ENCODE peak calls at places on chromosomes 12 and 14, in six cellular contexts. One of them, this sample, is unnamed.

GRCh38 chr12:102634216-102634615 is 153.9 kb upstream of the IGF1 start:
- DNase-seq in adrenal gland: no peak
- DNase-seq in NB4: no peak
- DNase-seq in EL: peak
- DNase-seq in NCI-H1105: no peak
- DNase-seq in stimulated activated CD4-positive, alpha-beta T cell treated with anti-CD3 and anti-CD28 coated beads, Interleukin-15, amount 100 ng/mL, for 1 hour: no peak
- DNase-seq in this sample: no peak

GRCh38 chr12:6536894-6537579 is 2.7 kb downstream of the GAPDH start:
- DNase-seq in NB4: peak
- DNase-seq in EL: peak
- DNase-seq in adrenal gland: no peak
- DNase-seq in NCI-H1105: no peak
- DNase-seq in stimulated activated CD4-positive, alpha-beta T cell treated with anti-CD3 and anti-CD28 coated beads, Interleukin-15, amount 100 ng/mL, for 1 hour: no peak
- DNase-seq in this sample: no peak

GRCh38 chr14:83379371-83379770 is 1845.7 kb upstream of the SEL1L start:
- DNase-seq in NCI-H1105: no peak
- DNase-seq in adrenal gland: no peak
- DNase-seq in NB4: no peak
- DNase-seq in stimulated activated CD4-positive, alpha-beta T cell treated with anti-CD3 and anti-CD28 coated beads, Interleukin-15, amount 100 ng/mL, for 1 hour: no peak
- DNase-seq in EL: no peak
- DNase-seq in this sample: no peak

GRCh38 chr12:1912580-1913376 is 5.7 kb downstream of the CACNA2D4 start:
- DNase-seq in adrenal gland: no peak
- DNase-seq in NCI-H1105: no peak
- DNase-seq in NB4: no peak
- DNase-seq in stimulated activated CD4-positive, alpha-beta T cell treated with anti-CD3 and anti-CD28 coated beads, Interleukin-15, amount 100 ng/mL, for 1 hour: no peak
- DNase-seq in EL: peak
- DNase-seq in this sample: no peak

GRCh38 chr14:102900631-102901571 is 21.6 kb upstream of the AMN start:
- DNase-seq in stimulated activated CD4-positive, alpha-beta T cell treated with anti-CD3 and anti-CD28 coated beads, Interleukin-15, amount 100 ng/mL, for 1 hour: no peak
- DNase-seq in NB4: no peak
- DNase-seq in adrenal gland: no peak
- DNase-seq in NCI-H1105: no peak
- DNase-seq in EL: no peak
- DNase-seq in this sample: no peak

GRCh38 chr12:42585846-42586226 is 3.7 kb downstream of the PRICKLE1 start:
- DNase-seq in EL: no peak
- DNase-seq in NB4: peak
- DNase-seq in stimulated activated CD4-positive, alpha-beta T cell treated with anti-CD3 and anti-CD28 coated beads, Interleukin-15, amount 100 ng/mL, for 1 hour: no peak
- DNase-seq in NCI-H1105: no peak
- DNase-seq in adrenal gland: no peak
- DNase-seq in this sample: no peak

GRCh38 chr12:83506841-83507240 is 820.1 kb downstream of the TMTC2 start:
- DNase-seq in EL: no peak
- DNase-seq in adrenal gland: no peak
- DNase-seq in NB4: no peak
- DNase-seq in NCI-H1105: no peak
- DNase-seq in stimulated activated CD4-positive, alpha-beta T cell treated with anti-CD3 and anti-CD28 coated beads, Interleukin-15, amount 100 ng/mL, for 1 hour: no peak
- DNase-seq in this sample: no peak

GRCh38 chr12:4813741-4814140 is 93.5 kb downstream of the GALNT8 start:
- DNase-seq in NB4: no peak
- DNase-seq in adrenal gland: no peak
- DNase-seq in EL: no peak
- DNase-seq in stimulated activated CD4-positive, alpha-beta T cell treated with anti-CD3 and anti-CD28 coated beads, Interleukin-15, amount 100 ng/mL, for 1 hour: no peak
- DNase-seq in NCI-H1105: peak
- DNase-seq in this sample: no peak

GRCh38 chr12:155006-155405 is 59.0 kb downstream of the SLC6A12 start:
- DNase-seq in stimulated activated CD4-positive, alpha-beta T cell treated with anti-CD3 and anti-CD28 coated beads, Interleukin-15, amount 100 ng/mL, for 1 hour: no peak
- DNase-seq in EL: no peak
- DNase-seq in NB4: no peak
- DNase-seq in adrenal gland: no peak
- DNase-seq in NCI-H1105: no peak
- DNase-seq in this sample: no peak

GRCh38 chr14:81416233-81416927 is 16.3 kb upstream of the STON2 start:
- DNase-seq in NCI-H1105: no peak
- DNase-seq in EL: no peak
- DNase-seq in stimulated activated CD4-positive, alpha-beta T cell treated with anti-CD3 and anti-CD28 coated beads, Interleukin-15, amount 100 ng/mL, for 1 hour: no peak
- DNase-seq in adrenal gland: no peak
- DNase-seq in NB4: peak
- DNase-seq in this sample: no peak

GRCh38 chr12:102958073-102958829 is 777 bp downstream of the ASCL1 start:
- DNase-seq in EL: peak
- DNase-seq in adrenal gland: no peak
- DNase-seq in stimulated activated CD4-positive, alpha-beta T cell treated with anti-CD3 and anti-CD28 coated beads, Interleukin-15, amount 100 ng/mL, for 1 hour: no peak
- DNase-seq in NCI-H1105: no peak
- DNase-seq in NB4: no peak
- DNase-seq in this sample: no peak

GRCh38 chr14:75084513-75084912 is 15.1 kb downstream of the ZC2HC1C start:
- DNase-seq in NCI-H1105: no peak
- DNase-seq in EL: no peak
- DNase-seq in stimulated activated CD4-positive, alpha-beta T cell treated with anti-CD3 and anti-CD28 coated beads, Interleukin-15, amount 100 ng/mL, for 1 hour: no peak
- DNase-seq in NB4: no peak
- DNase-seq in adrenal gland: no peak
- DNase-seq in this sample: peak

GRCh38 chr14:94689218-94689984 is 77.2 kb downstream of the SERPINA3 start:
- DNase-seq in NCI-H1105: peak
- DNase-seq in NB4: peak
- DNase-seq in adrenal gland: peak
- DNase-seq in stimulated activated CD4-positive, alpha-beta T cell treated with anti-CD3 and anti-CD28 coated beads, Interleukin-15, amount 100 ng/mL, for 1 hour: peak
- DNase-seq in EL: peak
- DNase-seq in this sample: peak

GRCh38 chr14:100824156-100824555 is 1.8 kb upstream of the MEG3 start:
- DNase-seq in NCI-H1105: no peak
- DNase-seq in NB4: no peak
- DNase-seq in EL: peak
- DNase-seq in stimulated activated CD4-positive, alpha-beta T cell treated with anti-CD3 and anti-CD28 coated beads, Interleukin-15, amount 100 ng/mL, for 1 hour: no peak
- DNase-seq in adrenal gland: peak
- DNase-seq in this sample: no peak

GRCh38 chr14:58919262-58919661 is 269.2 kb upstream of the DAAM1 start:
- DNase-seq in stimulated activated CD4-positive, alpha-beta T cell treated with anti-CD3 and anti-CD28 coated beads, Interleukin-15, amount 100 ng/mL, for 1 hour: no peak
- DNase-seq in NB4: no peak
- DNase-seq in adrenal gland: no peak
- DNase-seq in EL: no peak
- DNase-seq in NCI-H1105: no peak
- DNase-seq in this sample: no peak

GRCh38 chr14:102316746-102317563 is 2.6 kb upstream of the ZNF839 start:
- DNase-seq in stimulated activated CD4-positive, alpha-beta T cell treated with anti-CD3 and anti-CD28 coated beads, Interleukin-15, amount 100 ng/mL, for 1 hour: peak
- DNase-seq in NCI-H1105: peak
- DNase-seq in NB4: peak
- DNase-seq in adrenal gland: peak
- DNase-seq in EL: peak
- DNase-seq in this sample: peak

GRCh38 chr12:130683080-130683479 is 33.0 kb downstream of the RIMBP2 start:
- DNase-seq in NB4: no peak
- DNase-seq in NCI-H1105: no peak
- DNase-seq in adrenal gland: no peak
- DNase-seq in stimulated activated CD4-positive, alpha-beta T cell treated with anti-CD3 and anti-CD28 coated beads, Interleukin-15, amount 100 ng/mL, for 1 hour: no peak
- DNase-seq in EL: no peak
- DNase-seq in this sample: no peak

GRCh38 chr14:63342381-63342780 is 23.6 kb upstream of the GPHB5 start:
- DNase-seq in EL: no peak
- DNase-seq in NCI-H1105: no peak
- DNase-seq in NB4: no peak
- DNase-seq in adrenal gland: no peak
- DNase-seq in stimulated activated CD4-positive, alpha-beta T cell treated with anti-CD3 and anti-CD28 coated beads, Interleukin-15, amount 100 ng/mL, for 1 hour: no peak
- DNase-seq in this sample: no peak

GRCh38 chr14:77311217-77311616 is 9.5 kb downstream of the POMT2 start:
- DNase-seq in adrenal gland: no peak
- DNase-seq in NCI-H1105: no peak
- DNase-seq in stimulated activated CD4-positive, alpha-beta T cell treated with anti-CD3 and anti-CD28 coated beads, Interleukin-15, amount 100 ng/mL, for 1 hour: no peak
- DNase-seq in NB4: peak
- DNase-seq in EL: no peak
- DNase-seq in this sample: no peak

GRCh38 chr12:43287991-43288390 is 264.0 kb downstream of the ADAMTS20 start:
- DNase-seq in NB4: no peak
- DNase-seq in adrenal gland: no peak
- DNase-seq in stimulated activated CD4-positive, alpha-beta T cell treated with anti-CD3 and anti-CD28 coated beads, Interleukin-15, amount 100 ng/mL, for 1 hour: no peak
- DNase-seq in EL: no peak
- DNase-seq in NCI-H1105: no peak
- DNase-seq in this sample: no peak

GRCh38 chr14:96203635-96204034 is 1.0 kb upstream of the BDKRB2 start:
- DNase-seq in adrenal gland: no peak
- DNase-seq in stimulated activated CD4-positive, alpha-beta T cell treated with anti-CD3 and anti-CD28 coated beads, Interleukin-15, amount 100 ng/mL, for 1 hour: no peak
- DNase-seq in NB4: no peak
- DNase-seq in EL: no peak
- DNase-seq in NCI-H1105: no peak
- DNase-seq in this sample: no peak

This sample was measured in body of pancreas.